ENCODE peak calls at places on chromosome 14, in ten cellular contexts. N is progenitor cell of endocrine pancreas, A is C1 segment of cervical spinal cord, U is HFF-Myc, V is GM23338, W is AG08395, S is NCI-H2081, F is pancreas, M is mesenchymal stem cell, J is GOT3. O is an unnamed sample.
A peak's percentile ranks its signal among the peaks of the same experiment; 100 is the strongest.

GRCh38 chr14:100341301-100342031 is 18.3 kb downstream of the SLC25A47 start:
- DNase-seq in N (no peak), A (no peak), U (peak; percentile 12), V (no peak), W (peak; percentile 72), S (no peak), F (no peak), M (peak; percentile 97), J (no peak), O (no peak)

GRCh38 chr14:61218765-61219164 is 62.4 kb downstream of the TMEM30B start:
- DNase-seq in N (no peak), A (no peak), U (peak; percentile 54), V (peak; percentile 33), W (peak; percentile 31), S (no peak), F (no peak), M (no peak), J (no peak), O (no peak)

GRCh38 chr14:61673305-61673704 is 22.0 kb upstream of the HIF1A start:
- DNase-seq in N (no peak), A (no peak), U (no peak), V (peak; percentile 74), W (no peak), S (no peak), F (no peak), M (no peak), J (no peak), O (no peak)

GRCh38 chr14:91444335-91445020 is 26.9 kb upstream of the CCDC88C start:
- DNase-seq in N (no peak), A (no peak), U (no peak), V (no peak), W (no peak), S (no peak), F (no peak), M (no peak), J (no peak), O (no peak)

GRCh38 chr14:24297190-24297964 is 2.2 kb downstream of the DHRS1 start:
- DNase-seq in N (no peak), A (no peak), U (no peak), V (peak; percentile 84), W (no peak), S (peak; percentile 13), F (no peak), M (peak; percentile 60), J (no peak), O (peak; percentile 59)

GRCh38 chr14:32417956-32418552 is 89.0 kb downstream of the AKAP6 start:
- DNase-seq in N (no peak), A (no peak), U (peak; percentile 59), V (no peak), W (peak; percentile 31), S (no peak), F (peak; percentile 54), M (peak; percentile 69), J (no peak), O (no peak)

GRCh38 chr14:103656031-103656757 is 27.2 kb downstream of the KLC1 start:
- DNase-seq in N (no peak), A (no peak), U (no peak), V (no peak), W (no peak), S (no peak), F (no peak), M (no peak), J (no peak), O (no peak)

GRCh38 chr14:102314242-102315011 is 5.1 kb upstream of the ZNF839 start:
- DNase-seq in N (peak; percentile 71), A (peak; percentile 68), U (no peak), V (peak; percentile 84), W (peak; percentile 84), S (peak; percentile 74), F (peak; percentile 91), M (peak; percentile 79), J (peak; percentile 30), O (peak; percentile 88)

GRCh38 chr14:49428076-49428475 is 158.1 kb downstream of the RPS29 start:
- DNase-seq in N (no peak), A (no peak), U (no peak), V (no peak), W (no peak), S (no peak), F (no peak), M (no peak), J (no peak), O (no peak)

GRCh38 chr14:99203801-99204200 is 68.2 kb downstream of the BCL11B start:
- DNase-seq in N (no peak), A (no peak), U (no peak), V (no peak), W (no peak), S (no peak), F (no peak), M (no peak), J (no peak), O (no peak)

GRCh38 chr14:95402612-95403011 is 82.9 kb upstream of the CLMN start:
- DNase-seq in N (no peak), A (no peak), U (no peak), V (no peak), W (no peak), S (no peak), F (no peak), M (no peak), J (no peak), O (no peak)

O was measured in neural progenitor cell.